ENCODE peak calls at places on chromosomes 1 and 21, in five cellular contexts. O is Panc1, E is upper lobe of right lung, X is psoas muscle, M is thoracic aorta. K is an unnamed sample. For H3K4me1, the result is how much of the 10 kb centered on the place peaks cover.

GRCh38 chr1:53094533-53094919 is 32.5 kb downstream of the PODN start:
- DNase-seq in O (no peak), E (no peak), X (no peak), M (no peak), K (no peak)

GRCh38 chr1:48182441-48182840 is 40.1 kb upstream of the SLC5A9 start:
- DNase-seq in O (no peak), E (no peak), X (no peak), M (no peak), K (no peak)

GRCh38 chr1:16211824-16212223 is 628 bp downstream of the ARHGEF19 start:
- DNase-seq in O (no peak), E (no peak), X (no peak), M (no peak), K (no peak)

GRCh38 chr21:18369115-18369514 is 34.5 kb downstream of the TMPRSS15 start:
- DNase-seq in O (no peak), E (no peak), X (no peak), M (no peak), K (no peak)

GRCh38 chr1:55631508-55631907 is 416.3 kb upstream of the USP24 start:
- DNase-seq in O (no peak), E (no peak), X (no peak), M (no peak), K (no peak)

GRCh38 chr21:32475162-32475812 is 62.8 kb downstream of the EVA1C start:
- DNase-seq in O (no peak), E (no peak), X (no peak), M (no peak), K (no peak)

GRCh38 chr21:37916795-37917142 is 512 bp upstream of the KCNJ6 start:
- DNase-seq in O (no peak), E (no peak), X (no peak), M (no peak), K (no peak)

GRCh38 chr1:55234016-55234415 is 18.9 kb upstream of the USP24 start:
- DNase-seq in O (no peak), E (no peak), X (no peak), M (no peak), K (no peak)

GRCh38 chr1:162305969-162306368 is 70.7 kb downstream of the SPATA46 start:
- DNase-seq in O (no peak), E (no peak), X (no peak), M (no peak), K (no peak)

GRCh38 chr1:79255421-79255820 is 248.9 kb upstream of the ADGRL4 start:
- DNase-seq in O (no peak), E (no peak), X (no peak), M (no peak), K (no peak)

GRCh38 chr1:203306970-203307541 is 1.7 kb downstream of the BTG2 start:
- DNase-seq in O (no peak), E (peak), X (no peak), M (no peak), K (no peak)

GRCh38 chr1:107683198-107683657 is 281.8 kb downstream of the VAV3 start:
- DNase-seq in O (no peak), E (no peak), X (no peak), M (no peak), K (no peak)

GRCh38 chr1:17068789-17069188 is 15.0 kb upstream of the SDHB start:
- DNase-seq in O (no peak), E (no peak), X (no peak), M (no peak), K (no peak)

DNA sequence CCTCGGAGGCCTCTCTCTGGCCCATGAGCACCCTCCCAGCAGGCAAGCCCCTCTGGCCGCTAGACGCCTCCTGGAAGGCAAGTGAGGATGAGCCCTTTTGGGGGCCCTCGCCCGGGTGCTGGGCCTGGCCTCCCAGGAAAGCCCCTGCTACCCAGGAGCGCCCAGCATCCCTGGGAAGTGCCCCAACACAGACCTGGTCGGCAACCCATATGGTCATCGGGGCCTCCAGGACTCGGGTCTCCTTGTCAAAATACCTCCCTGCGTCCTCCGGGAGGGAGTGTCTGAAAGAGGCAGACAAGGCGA is 21.0 kb upstream of the TMEM52 start:
- DNase-seq in O (no peak), E (no peak), X (no peak), M (no peak), K (peak)
- H3K4me3 ChIP-seq in O (no peak), E (no peak), X (no peak), M (no peak), K (no peak)

GRCh38 chr1:1347663-1348419 is 1.4 kb downstream of the DVL1 start:
- DNase-seq in O (no peak), E (peak), X (peak), M (no peak), K (no peak)
- H3K4me1 ChIP-seq in O (half or more), E (under half), X (half or more), M (under half), K (half or more)

GRCh38 chr1:171990371-171990770 is 149.1 kb downstream of the DNM3 start:
- DNase-seq in O (no peak), E (no peak), X (no peak), M (no peak), K (no peak)

GRCh38 chr1:171998711-171999110 is 157.4 kb downstream of the DNM3 start:
- DNase-seq in O (no peak), E (no peak), X (no peak), M (no peak), K (no peak)

GRCh38 chr1:171999756-172000155 is 158.5 kb downstream of the DNM3 start:
- DNase-seq in O (no peak), E (no peak), X (no peak), M (no peak), K (no peak)

GRCh38 chr1:171995573-171995972 is 154.3 kb downstream of the DNM3 start:
- DNase-seq in O (no peak), E (no peak), X (no peak), M (no peak), K (no peak)

DNA sequence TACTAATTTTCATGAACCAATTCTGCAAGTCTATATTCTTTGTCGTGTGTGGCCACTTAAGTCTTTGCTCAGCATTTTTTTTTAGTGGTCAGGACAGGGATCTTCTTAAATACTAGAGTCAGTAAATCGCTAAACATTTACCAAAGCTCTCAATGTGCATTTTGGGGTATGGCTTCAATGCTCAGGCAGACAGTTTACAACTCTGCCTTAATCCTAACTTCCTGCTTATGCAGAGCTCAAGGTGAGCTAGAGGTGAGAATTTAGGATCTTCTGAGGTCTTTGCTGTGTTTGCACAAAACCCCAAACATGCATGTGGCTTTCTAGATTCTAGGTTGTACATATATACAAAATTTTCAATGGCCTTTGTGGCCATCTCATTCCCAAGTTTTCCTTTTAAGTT is 153.0 kb downstream of the DNM3 start:
- DNase-seq in O (no peak), E (no peak), X (no peak), M (no peak), K (no peak)
- H3K4me3 ChIP-seq in O (no peak), E (no peak), X (no peak), M (no peak), K (no peak)

GRCh38 chr1:181587870-181588438 is 104.6 kb downstream of the CACNA1E start:
- DNase-seq in O (no peak), E (no peak), X (no peak), M (no peak), K (no peak)

GRCh38 chr1:181588631-181589030 is 105.3 kb downstream of the CACNA1E start:
- DNase-seq in O (no peak), E (no peak), X (no peak), M (no peak), K (no peak)

DNA sequence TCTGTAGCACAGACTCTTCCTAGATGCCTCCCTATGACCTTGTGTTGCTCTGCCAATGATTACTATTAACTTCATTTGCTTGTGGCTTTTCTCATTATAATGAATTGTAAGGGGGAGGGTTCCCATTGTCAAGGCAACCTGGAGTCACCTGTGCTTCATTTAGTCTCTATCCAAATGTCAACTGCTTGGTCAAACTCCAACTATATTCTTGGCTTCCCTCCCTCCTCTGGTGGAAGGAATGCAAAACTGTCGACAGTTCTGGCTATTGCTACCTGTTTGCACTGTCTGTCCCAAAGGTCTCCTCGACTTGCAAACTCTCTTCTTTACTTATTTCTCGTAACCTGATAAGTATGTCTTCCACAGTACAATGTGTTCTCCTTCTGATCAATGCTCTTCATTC is 100.3 kb downstream of the CACNA1E start:
- DNase-seq in O (no peak), E (no peak), X (no peak), M (no peak), K (no peak)
- H3K4me1 ChIP-seq in O (under half), E (under half), X (under half), M (under half), K (under half)

DNA sequence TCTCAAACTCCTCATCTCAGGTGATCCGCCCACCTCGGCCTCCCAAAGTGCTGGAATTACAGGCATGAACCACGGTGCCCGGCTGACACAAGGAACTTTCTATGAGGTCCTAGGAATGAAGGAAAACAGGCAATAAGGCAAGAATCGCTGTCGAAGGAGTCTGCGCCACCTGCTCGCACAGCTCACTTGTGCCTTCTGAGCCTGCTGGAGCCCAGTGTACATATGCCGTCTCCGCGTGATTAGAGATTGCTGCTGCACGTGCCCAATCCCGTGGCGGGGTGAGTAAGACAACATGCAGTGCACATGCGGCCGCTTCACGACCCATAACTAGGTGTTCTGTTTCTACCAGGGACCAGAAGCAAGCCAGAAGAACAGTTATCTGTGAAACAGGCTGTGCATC is 24.3 kb downstream of the H3-3A start:
- DNase-seq in O (no peak), E (peak), X (no peak), M (no peak), K (no peak)
- H3K4me3 ChIP-seq in O (no peak), E (no peak), X (no peak), M (no peak), K (no peak)

DNA sequence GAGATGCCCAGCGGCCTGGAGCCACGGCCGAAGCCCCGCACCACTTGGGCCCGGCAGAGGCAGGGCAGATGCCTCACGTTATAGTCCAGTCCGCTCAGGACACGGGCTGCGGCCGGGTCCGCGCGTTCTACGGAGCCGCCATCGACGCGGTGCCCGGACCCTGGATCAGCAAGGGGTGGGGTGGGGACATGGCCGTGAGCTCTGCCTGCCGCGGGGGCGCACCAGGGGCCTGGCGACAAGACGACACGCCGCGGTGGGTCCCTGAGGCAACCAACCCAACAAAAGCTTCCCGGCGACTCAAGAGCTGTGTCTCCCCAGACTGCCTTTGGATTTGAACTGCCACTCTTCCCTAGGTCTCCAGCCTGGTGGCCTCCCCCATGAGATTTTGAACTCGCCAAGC is 211.4 kb upstream of the GREM2 start:
- DNase-seq in O (no peak), E (no peak), X (no peak), M (no peak), K (no peak)
- H3K4me1 ChIP-seq in O (under half), E (under half), X (under half), M (under half), K (under half)

GRCh38 chr1:175963740-175964139 is 220.3 kb upstream of the TNR start:
- DNase-seq in O (no peak), E (no peak), X (no peak), M (no peak), K (no peak)

GRCh38 chr1:175969236-175969635 is 225.8 kb upstream of the TNR start:
- DNase-seq in O (no peak), E (no peak), X (no peak), M (no peak), K (no peak)

GRCh38 chr1:175968486-175969182 is 225.2 kb upstream of the TNR start:
- DNase-seq in O (no peak), E (no peak), X (no peak), M (no peak), K (no peak)
- H3K4me3 ChIP-seq in O (no peak), E (no peak), X (no peak), M (no peak), K (no peak)

K was measured in lower lobe of right lung.